ENCODE peak calls at places on chromosomes 6 and 20, in four cellular contexts. J is activated T-cell treated with anti-CD3 and anti-CD28 coated beads, Interleukin-2, amount 50 U/mL, for 4 hours; T is effector memory CD8-positive, alpha-beta T cell; X is gastroesophageal sphincter. L is an unnamed sample.

GRCh38 chr20:6663751-6664388 is 103.6 kb upstream of the BMP2 start:
- ATAC-seq in T (no peak), X (no peak), J (no peak), L (no peak)

GRCh38 chr6:116530436-116530835 is 15.0 kb downstream of the TRAPPC3L start:
- ATAC-seq in X (no peak), T (no peak), J (no peak), L (no peak)

GRCh38 chr6:166419268-166419667 is 36.5 kb upstream of the MPC1 start:
- ATAC-seq in X (no peak), J (peak), T (peak), L (peak)

GRCh38 chr6:48101277-48101676 is 9.7 kb downstream of the PTCHD4 start:
- ATAC-seq in J (no peak), X (no peak), T (no peak), L (no peak)

GRCh38 chr6:70797625-70798024 is 129.9 kb downstream of the SMAP1 start:
- ATAC-seq in J (no peak), T (no peak), X (no peak), L (peak)

GRCh38 chr20:44188752-44189151 is 1.8 kb upstream of the JPH2 start:
- ATAC-seq in J (no peak), X (peak), T (no peak), L (no peak)

GRCh38 chr6:52400316-52401041 is 19.7 kb upstream of the EFHC1 start:
- ATAC-seq in X (no peak), T (no peak), J (no peak), L (no peak)

GRCh38 chr6:4287811-4288244 is 152.5 kb upstream of the ECI2 start:
- ATAC-seq in J (no peak), T (no peak), X (no peak), L (no peak)

GRCh38 chr6:113854531-113855499 is 2.3 kb upstream of the MARCKS start:
- ATAC-seq in X (peak), J (no peak), T (no peak), L (no peak)

GRCh38 chr6:157679605-157680580 is 143.2 kb upstream of the SNX9 start:
- ATAC-seq in X (no peak), J (no peak), T (no peak), L (no peak)

GRCh38 chr6:15063253-15063853 is 182.5 kb upstream of the JARID2 start:
- ATAC-seq in T (no peak), J (no peak), X (peak), L (no peak)

GRCh38 chr6:152004036-152004566 is 196.6 kb downstream of the ESR1 start:
- ATAC-seq in T (no peak), J (no peak), X (no peak), L (no peak)

GRCh38 chr6:71383476-71383875 is 94.9 kb downstream of the OGFRL1 start:
- ATAC-seq in X (no peak), J (no peak), T (no peak), L (no peak)

GRCh38 chr6:113654396-113654795 is 202.7 kb upstream of the MARCKS start:
- ATAC-seq in X (peak), J (no peak), T (no peak), L (no peak)